ENCODE peak calls at places on chromosomes 7 and 10, in six cellular contexts. One of them, this sample, is unnamed.

GRCh38 chr10:114189700-114190099 is 10.5 kb downstream of the TDRD1 start:
- DNase-seq in aorta: no peak
- DNase-seq in EL: no peak
- DNase-seq in effector memory CD8-positive, alpha-beta T cell: no peak
- DNase-seq in fibroblast of lung: no peak
- DNase-seq in T-helper 9 cell: no peak
- DNase-seq in this sample: no peak

GRCh38 chr10:34780818-34781380 is 34.2 kb downstream of the PARD3 start:
- DNase-seq in fibroblast of lung: peak
- DNase-seq in effector memory CD8-positive, alpha-beta T cell: no peak
- DNase-seq in EL: peak
- DNase-seq in aorta: no peak
- DNase-seq in T-helper 9 cell: no peak
- DNase-seq in this sample: no peak

GRCh38 chr10:95637140-95637539 is 19.4 kb downstream of the ALDH18A1 start:
- DNase-seq in EL: no peak
- DNase-seq in fibroblast of lung: no peak
- DNase-seq in effector memory CD8-positive, alpha-beta T cell: no peak
- DNase-seq in aorta: no peak
- DNase-seq in T-helper 9 cell: no peak
- DNase-seq in this sample: no peak

GRCh38 chr7:44309271-44310091 is 15.9 kb downstream of the CAMK2B start:
- DNase-seq in effector memory CD8-positive, alpha-beta T cell: no peak
- DNase-seq in EL: peak
- DNase-seq in T-helper 9 cell: no peak
- DNase-seq in aorta: peak
- DNase-seq in fibroblast of lung: peak
- DNase-seq in this sample: peak

GRCh38 chr10:23331567-23332290 is 12.9 kb downstream of the C10orf67 start:
- DNase-seq in effector memory CD8-positive, alpha-beta T cell: no peak
- DNase-seq in fibroblast of lung: peak
- DNase-seq in T-helper 9 cell: no peak
- DNase-seq in aorta: no peak
- DNase-seq in EL: peak
- DNase-seq in this sample: no peak

GRCh38 chr7:92244803-92245486 is 769 bp downstream of the KRIT1 start:
- DNase-seq in aorta: no peak
- DNase-seq in EL: peak
- DNase-seq in T-helper 9 cell: no peak
- DNase-seq in fibroblast of lung: peak
- DNase-seq in effector memory CD8-positive, alpha-beta T cell: no peak
- DNase-seq in this sample: no peak

GRCh38 chr7:122166260-122166659 is 22.2 kb upstream of the AASS start:
- DNase-seq in aorta: no peak
- DNase-seq in effector memory CD8-positive, alpha-beta T cell: no peak
- DNase-seq in EL: no peak
- DNase-seq in T-helper 9 cell: no peak
- DNase-seq in fibroblast of lung: no peak
- DNase-seq in this sample: no peak

GRCh38 chr10:29621161-29621560 is 13.6 kb downstream of the SVIL start:
- DNase-seq in EL: peak
- DNase-seq in aorta: no peak
- DNase-seq in T-helper 9 cell: no peak
- DNase-seq in fibroblast of lung: no peak
- DNase-seq in effector memory CD8-positive, alpha-beta T cell: no peak
- DNase-seq in this sample: peak

GRCh38 chr10:88913157-88913556 is 33.1 kb downstream of the STAMBPL1 start:
- DNase-seq in EL: no peak
- DNase-seq in fibroblast of lung: peak
- DNase-seq in effector memory CD8-positive, alpha-beta T cell: no peak
- DNase-seq in T-helper 9 cell: no peak
- DNase-seq in aorta: no peak
- DNase-seq in this sample: no peak

GRCh38 chr7:8133955-8134733 is 127.8 kb downstream of the ICA1 start:
- DNase-seq in fibroblast of lung: no peak
- DNase-seq in EL: no peak
- DNase-seq in T-helper 9 cell: no peak
- DNase-seq in aorta: no peak
- DNase-seq in effector memory CD8-positive, alpha-beta T cell: no peak
- DNase-seq in this sample: no peak

GRCh38 chr7:88835147-88835728 is 39.7 kb upstream of the TEX47 start:
- DNase-seq in aorta: no peak
- DNase-seq in fibroblast of lung: no peak
- DNase-seq in effector memory CD8-positive, alpha-beta T cell: no peak
- DNase-seq in T-helper 9 cell: no peak
- DNase-seq in EL: peak
- DNase-seq in this sample: no peak

GRCh38 chr10:12333382-12334185 is 15.8 kb upstream of the CAMK1D start:
- DNase-seq in aorta: peak
- DNase-seq in fibroblast of lung: peak
- DNase-seq in effector memory CD8-positive, alpha-beta T cell: peak
- DNase-seq in T-helper 9 cell: peak
- DNase-seq in EL: peak
- DNase-seq in this sample: peak

GRCh38 chr7:15557686-15558085 is 4.1 kb downstream of the AGMO start:
- DNase-seq in effector memory CD8-positive, alpha-beta T cell: no peak
- DNase-seq in T-helper 9 cell: no peak
- DNase-seq in fibroblast of lung: no peak
- DNase-seq in EL: no peak
- DNase-seq in aorta: no peak
- DNase-seq in this sample: no peak

GRCh38 chr7:80420876-80421275 is 91.0 kb downstream of the GNAT3 start:
- DNase-seq in T-helper 9 cell: no peak
- DNase-seq in aorta: no peak
- DNase-seq in EL: no peak
- DNase-seq in fibroblast of lung: no peak
- DNase-seq in effector memory CD8-positive, alpha-beta T cell: no peak
- DNase-seq in this sample: no peak